ENCODE peak calls at places on chromosomes 1 and 21, in six cellular contexts. R, V, S, I, C and O are unnamed samples.

GRCh38 chr1:167935252-167936067 is 1.0 kb upstream of the DCAF6 start:
- DNase-seq in I (peak; percentile 43), S (peak; percentile 49), C (no peak), V (peak; percentile 65), R (peak; percentile 49), O (peak; percentile 37)

GRCh38 chr1:52906135-52906603 is 15.4 kb downstream of the ECHDC2 start:
- DNase-seq in I (no peak), R (no peak), V (no peak), C (peak; percentile 62), S (no peak), O (no peak)

GRCh38 chr1:64663654-64664053 is 81.2 kb upstream of the RAVER2 start:
- DNase-seq in R (no peak), I (no peak), C (no peak), S (peak; percentile 21), V (no peak), O (no peak)

GRCh38 chr1:110384581-110385321 is 6.1 kb downstream of the SLC16A4 start:
- DNase-seq in R (no peak), V (no peak), S (no peak), C (no peak), I (no peak), O (no peak)

GRCh38 chr1:8903908-8904650 is 25.6 kb upstream of the ENO1 start:
- DNase-seq in C (no peak), V (peak; percentile 74), S (peak; percentile 54), R (peak; percentile 96), I (peak; percentile 31), O (peak; percentile 60)

GRCh38 chr1:60436148-60436547 is 362.6 kb upstream of the C1orf87 start:
- DNase-seq in V (no peak), I (no peak), R (no peak), S (no peak), C (no peak), O (no peak)

GRCh38 chr1:157115429-157115838 is 15.8 kb upstream of the ETV3L start:
- DNase-seq in S (no peak), C (no peak), R (no peak), V (peak; percentile 22), I (no peak), O (no peak)

GRCh38 chr1:91400133-91400725 is 4.4 kb downstream of the HFM1 start:
- DNase-seq in S (no peak), C (no peak), R (peak; percentile 45), V (no peak), I (no peak), O (no peak)

GRCh38 chr1:151294748-151295462 is 12.8 kb downstream of the ZNF687 start:
- DNase-seq in V (no peak), S (no peak), C (no peak), I (no peak), R (no peak), O (no peak)

GRCh38 chr21:45845790-45846130 is 135.8 kb upstream of the COL6A1 start:
- DNase-seq in I (no peak), V (peak; percentile 28), C (no peak), S (no peak), R (no peak), O (no peak)

GRCh38 chr1:63593887-63594617 is 841 bp downstream of the PGM1 start:
- DNase-seq in I (peak; percentile 67), S (peak; percentile 88), V (peak; percentile 80), R (peak; percentile 81), C (peak; percentile 92), O (peak; percentile 69)

GRCh38 chr1:96660503-96660902 is 61.1 kb upstream of the PTBP2 start:
- DNase-seq in C (no peak), V (no peak), R (peak; percentile 53), S (no peak), I (no peak), O (no peak)

GRCh38 chr1:175472464-175472863 is 270.9 kb downstream of the TNR start:
- DNase-seq in S (no peak), R (no peak), V (no peak), I (no peak), C (no peak), O (no peak)

GRCh38 chr1:89945852-89946476 is 48.9 kb upstream of the ZNF326 start:
- DNase-seq in I (no peak), C (no peak), S (no peak), R (peak; percentile 19), V (no peak), O (no peak)

GRCh38 chr1:208899438-208899837 is 655.3 kb upstream of the PLXNA2 start:
- DNase-seq in S (no peak), I (no peak), R (no peak), V (no peak), C (no peak), O (no peak)

GRCh38 chr1:69455718-69456117 is 112.0 kb upstream of the LRRC7 start:
- DNase-seq in I (no peak), C (no peak), S (no peak), V (no peak), R (no peak), O (no peak)

GRCh38 chr1:69459244-69459643 is 108.5 kb upstream of the LRRC7 start:
- DNase-seq in R (no peak), V (no peak), C (no peak), S (no peak), I (no peak), O (no peak)
- H3K27ac ChIP-seq in R (no peak overlapping the region), V (no peak overlapping the region), C (no peak overlapping the region), S (no peak overlapping the region), I (no peak overlapping the region), O (no peak overlapping the region)

GRCh38 chr1:23522244-23523013 is 8.6 kb downstream of the E2F2 start:
- DNase-seq in I (no peak), V (no peak), C (no peak), S (no peak), R (peak; percentile 29), O (no peak)
- H3K4me3 ChIP-seq in I (no peak overlapping the region), V (no peak overlapping the region), C (no peak overlapping the region), S (no peak overlapping the region), R (no peak overlapping the region), O (no peak overlapping the region)

GRCh38 chr1:165816157-165816556 is 11.3 kb upstream of the UCK2 start:
- DNase-seq in C (no peak), V (no peak), I (no peak), S (no peak), R (no peak), O (no peak)
- TF ChIP-seq CTCF in C (no peak), V (no peak), I (no peak), S (no peak), R (no peak), O (no peak)

DNA sequence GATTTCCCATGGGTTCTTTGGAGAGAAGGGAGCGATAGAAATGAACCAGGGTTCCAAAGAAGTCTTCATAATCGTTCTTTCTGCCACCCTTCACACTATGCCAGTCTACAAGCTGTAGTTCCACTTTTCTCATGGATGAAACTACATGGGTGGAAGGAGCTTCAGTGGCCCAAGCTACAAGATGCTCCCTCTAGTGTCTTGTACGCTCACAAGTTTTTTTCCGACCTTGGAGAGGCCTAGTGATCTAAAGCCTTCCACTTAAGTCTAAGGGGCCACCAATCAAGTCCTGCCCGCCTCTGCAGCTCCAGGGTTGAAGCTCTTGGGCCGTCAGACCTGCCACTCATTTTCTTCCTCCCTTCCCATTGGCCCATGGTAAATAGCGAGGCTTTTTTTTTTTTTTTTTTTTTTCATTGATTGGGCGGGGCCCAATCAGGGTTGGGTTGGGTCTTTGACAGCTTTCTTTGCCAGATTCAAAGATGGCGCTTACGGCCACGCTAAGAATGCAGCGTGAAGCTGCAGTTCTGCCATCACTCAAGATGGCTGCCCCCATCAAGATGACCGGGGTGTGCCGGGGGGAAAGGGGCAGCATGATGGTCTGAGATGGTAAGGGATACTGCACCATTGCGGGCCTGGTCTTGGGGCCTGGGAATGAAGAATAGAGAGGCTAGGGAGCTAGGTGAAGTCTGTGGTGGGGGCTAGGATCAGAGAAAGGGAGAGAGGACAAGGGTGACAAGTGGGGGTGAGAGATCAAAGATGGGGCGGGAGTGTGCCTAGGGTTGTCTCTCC is at the start of gene TOMM40L:
- DNase-seq in C (peak; percentile 95), S (peak; percentile 89), V (peak; percentile 98), I (peak; percentile 97), R (peak; percentile 100), O (peak; percentile 85)
- H3K27ac ChIP-seq in C (peak within 1 kb of the TSS; percentile 77), S (peak within 1 kb of the TSS; percentile 21), V (peak within 1 kb of the TSS; percentile 86), I (peak within 1 kb of the TSS; percentile 16), R (peak within 1 kb of the TSS; percentile 73), O (peak within 1 kb of the TSS; percentile 49)

DNA sequence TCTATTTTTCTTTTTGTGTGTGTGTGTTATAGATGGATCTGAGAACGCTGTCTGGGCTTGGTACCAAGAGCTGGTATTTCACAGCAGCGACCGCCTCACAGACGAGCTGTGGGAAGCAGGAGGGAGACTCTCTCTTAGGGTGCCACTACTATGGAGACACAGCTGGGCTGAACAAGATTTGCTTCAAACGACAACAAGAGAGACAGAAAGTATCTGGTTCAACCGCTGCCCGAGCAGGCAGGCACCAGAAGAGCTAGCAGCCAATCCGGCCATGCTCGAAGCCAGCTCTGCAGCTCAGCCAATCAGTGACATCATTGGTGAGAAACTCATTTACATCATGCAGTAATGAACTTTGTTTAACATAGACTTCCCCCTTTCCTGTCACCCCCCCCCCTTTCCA is 341.3 kb downstream of the USP25 start:
- DNase-seq in C (no peak), R (peak; percentile 35), S (no peak), V (peak; percentile 63), I (peak; percentile 19), O (peak; percentile 33)
- H3K4me3 ChIP-seq in C (peak overlapping the region; percentile 54), R (no peak overlapping the region), S (no peak overlapping the region), V (peak overlapping the region; percentile 34), I (peak overlapping the region; percentile 41), O (peak overlapping the region; percentile 36)

GRCh38 chr1:45009296-45009865 is 1.7 kb downstream of the HECTD3 start:
- DNase-seq in S (no peak), V (no peak), C (no peak), R (no peak), I (no peak), O (no peak)

GRCh38 chr1:45008516-45008915 is 2.6 kb downstream of the HECTD3 start:
- DNase-seq in C (no peak), R (no peak), V (no peak), S (no peak), I (no peak), O (no peak)

GRCh38 chr1:45010855-45011811 is at the start of gene HECTD3:
- DNase-seq in I (peak; percentile 95), S (peak; percentile 90), V (peak; percentile 88), R (peak; percentile 74), C (peak; percentile 90), O (peak; percentile 76)

GRCh38 chr1:45011837-45012638 is at the start of gene UROD:
- DNase-seq in R (peak; percentile 98), C (peak; percentile 95), V (peak; percentile 96), I (peak; percentile 98), S (peak; percentile 94), O (peak; percentile 93)

GRCh38 chr1:45009956-45010854 is 919 bp downstream of the HECTD3 start:
- DNase-seq in V (no peak), S (peak; percentile 66), I (no peak), C (no peak), R (no peak), O (no peak)
- TF ChIP-seq CTCF in V (no peak), S (no peak), I (no peak), C (no peak), R (no peak), O (no peak)

GRCh38 chr1:94071956-94072355 is 49.0 kb downstream of the ABCA4 start:
- DNase-seq in S (peak; percentile 37), C (no peak), V (no peak), I (no peak), R (peak; percentile 58), O (no peak)
- H3K27ac ChIP-seq in S (peak overlapping the region; percentile 46), C (no peak overlapping the region), V (peak overlapping the region; percentile 84), I (no peak overlapping the region), R (no peak overlapping the region), O (no peak overlapping the region)